ENCODE peak calls at places on chromosomes 2 and 18, in eight cellular contexts. F, E, W, N, J, T, Y and D are unnamed samples. For H3K4me1, the result is how much of the 10 kb centered on the place peaks cover.

GRCh38 chr2:45743531-45744391 is 92.3 kb downstream of the PRKCE start:
- DNase-seq in F (peak), E (peak), W (no peak), N (no peak), J (no peak), T (peak), Y (no peak), D (peak)

GRCh38 chr2:28352104-28352503 is 40.6 kb upstream of the FOSL2 start:
- DNase-seq in F (no peak), E (no peak), W (no peak), N (peak), J (peak), T (no peak), Y (no peak), D (no peak)

GRCh38 chr2:43157506-43158232 is 68.7 kb downstream of the ZFP36L2 start:
- DNase-seq in F (no peak), E (no peak), W (no peak), N (no peak), J (peak), T (no peak), Y (no peak), D (no peak)

GRCh38 chr2:177538323-177538722 is 145.8 kb downstream of the AGPS start:
- DNase-seq in F (no peak), E (no peak), W (no peak), N (no peak), J (no peak), T (no peak), Y (no peak), D (no peak)

GRCh38 chr18:10168477-10168876 is 254.7 kb downstream of the VAPA start:
- DNase-seq in F (no peak), E (no peak), W (no peak), N (no peak), J (no peak), T (no peak), Y (no peak), D (no peak)

GRCh38 chr2:239470151-239470900 is 69.5 kb upstream of the HDAC4 start:
- DNase-seq in F (no peak), E (no peak), W (no peak), N (peak), J (no peak), T (no peak), Y (peak), D (no peak)

GRCh38 chr2:54763636-54764291 is 40.3 kb downstream of the EML6 start:
- DNase-seq in F (no peak), E (no peak), W (peak), N (no peak), J (no peak), T (no peak), Y (no peak), D (no peak)

GRCh38 chr2:29405707-29406106 is 290.5 kb downstream of the CLIP4 start:
- DNase-seq in F (no peak), E (no peak), W (no peak), N (no peak), J (no peak), T (no peak), Y (no peak), D (no peak)

GRCh38 chr2:71223767-71224333 is 3.1 kb downstream of the PAIP2B start:
- DNase-seq in F (peak), E (peak), W (peak), N (no peak), J (no peak), T (peak), Y (peak), D (peak)

GRCh38 chr2:7725132-7725849 is 808.1 kb downstream of the RNF144A start:
- DNase-seq in F (no peak), E (no peak), W (no peak), N (no peak), J (no peak), T (peak), Y (peak), D (no peak)

GRCh38 chr2:13289310-13289709 is 572.6 kb downstream of the TRIB2 start:
- DNase-seq in F (no peak), E (no peak), W (no peak), N (no peak), J (no peak), T (no peak), Y (no peak), D (no peak)

GRCh38 chr2:230916218-230916617 is 8.8 kb downstream of the GPR55 start:
- DNase-seq in F (no peak), E (no peak), W (no peak), N (no peak), J (no peak), T (no peak), Y (peak), D (no peak)

GRCh38 chr2:45771251-45771650 is 119.8 kb downstream of the PRKCE start:
- DNase-seq in F (peak), E (peak), W (peak), N (no peak), J (peak), T (peak), Y (peak), D (no peak)

GRCh38 chr2:117776888-117777287 is 37.6 kb upstream of the DDX18 start:
- DNase-seq in F (no peak), E (no peak), W (no peak), N (no peak), J (no peak), T (no peak), Y (no peak), D (no peak)

GRCh38 chr2:85750509-85751299 is 3.1 kb upstream of the ATOH8 start:
- DNase-seq in F (peak), E (peak), W (peak), N (peak), J (peak), T (peak), Y (peak), D (no peak)

GRCh38 chr2:210715560-210715959 is 159.2 kb downstream of the CPS1 start:
- DNase-seq in F (no peak), E (no peak), W (no peak), N (no peak), J (no peak), T (no peak), Y (no peak), D (no peak)

GRCh38 chr18:62281684-62282083 is 43.4 kb upstream of the TNFRSF11A start:
- DNase-seq in F (no peak), E (no peak), W (no peak), N (no peak), J (no peak), T (peak), Y (no peak), D (no peak)

GRCh38 chr2:171069286-171069956 is 91.3 kb downstream of the TLK1 start:
- DNase-seq in F (no peak), E (no peak), W (no peak), N (no peak), J (no peak), T (no peak), Y (no peak), D (no peak)

GRCh38 chr2:171066110-171066509 is 94.6 kb downstream of the TLK1 start:
- DNase-seq in F (no peak), E (no peak), W (no peak), N (no peak), J (no peak), T (no peak), Y (no peak), D (no peak)
- H3K27ac ChIP-seq in F (no peak), E (no peak), W (no peak), N (no peak), J (no peak), T (no peak), Y (no peak), D (no peak)

DNA sequence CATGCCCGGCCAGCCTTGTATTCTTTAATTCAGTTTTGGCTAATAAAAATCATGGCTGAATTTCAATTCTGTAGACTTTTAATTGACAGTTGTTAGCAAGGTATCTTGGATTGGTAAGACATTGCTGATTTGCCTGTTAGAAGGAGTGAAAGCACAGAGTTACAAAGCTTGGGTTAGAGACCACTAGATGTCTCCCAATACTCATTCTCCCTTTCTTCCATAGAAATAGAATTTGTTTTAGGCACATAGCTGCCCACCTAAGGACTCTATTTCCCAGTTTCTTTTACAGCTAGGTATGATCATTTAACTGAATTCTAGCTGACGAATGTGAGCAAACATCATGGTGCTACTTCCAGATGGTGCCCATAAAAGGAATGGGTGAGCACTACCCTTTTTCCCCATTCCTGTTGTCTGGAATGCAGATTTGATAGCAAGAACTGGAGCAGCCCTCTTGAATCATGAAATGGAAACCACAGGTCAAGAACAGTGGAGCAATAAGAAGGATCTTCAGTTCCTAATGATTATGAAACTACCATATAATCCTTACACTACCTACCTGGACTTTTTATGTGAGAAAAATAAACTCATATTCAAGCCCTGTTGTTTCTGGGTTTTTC is 17.5 kb downstream of the PECR start:
- DNase-seq in F (no peak), E (no peak), W (peak), N (no peak), J (no peak), T (peak), Y (no peak), D (no peak)
- TF ChIP-seq CTCF in F (no peak), E (no peak), W (peak), N (no peak), J (peak), T (peak), Y (no peak), D (no peak)

GRCh38 chr2:101741775-101742520 is 44.4 kb downstream of the MAP4K4 start:
- DNase-seq in F (no peak), E (no peak), W (peak), N (no peak), J (no peak), T (no peak), Y (no peak), D (no peak)

GRCh38 chr2:101745711-101746694 is 48.5 kb downstream of the MAP4K4 start:
- DNase-seq in F (no peak), E (no peak), W (no peak), N (no peak), J (no peak), T (peak), Y (no peak), D (no peak)

GRCh38 chr2:101743288-101743687 is 45.8 kb downstream of the MAP4K4 start:
- DNase-seq in F (no peak), E (no peak), W (no peak), N (no peak), J (no peak), T (no peak), Y (no peak), D (no peak)

GRCh38 chr2:101748000-101748399 is 50.5 kb downstream of the MAP4K4 start:
- DNase-seq in F (no peak), E (no peak), W (no peak), N (no peak), J (no peak), T (no peak), Y (no peak), D (no peak)

GRCh38 chr2:101744832-101745231 is 47.3 kb downstream of the MAP4K4 start:
- DNase-seq in F (no peak), E (no peak), W (no peak), N (no peak), J (no peak), T (no peak), Y (no peak), D (no peak)
- H3K4me1 ChIP-seq in F (under half), E (under half), W (half or more), N (half or more), J (half or more), T (under half), Y (under half), D (half or more)

GRCh38 chr2:188983427-188984101 is 9.4 kb downstream of the COL3A1 start:
- DNase-seq in F (no peak), E (no peak), W (peak), N (no peak), J (no peak), T (peak), Y (no peak), D (no peak)
- H3K27ac ChIP-seq in F (peak), E (no peak), W (no peak), N (peak), J (no peak), T (peak), Y (no peak), D (peak)

DNA sequence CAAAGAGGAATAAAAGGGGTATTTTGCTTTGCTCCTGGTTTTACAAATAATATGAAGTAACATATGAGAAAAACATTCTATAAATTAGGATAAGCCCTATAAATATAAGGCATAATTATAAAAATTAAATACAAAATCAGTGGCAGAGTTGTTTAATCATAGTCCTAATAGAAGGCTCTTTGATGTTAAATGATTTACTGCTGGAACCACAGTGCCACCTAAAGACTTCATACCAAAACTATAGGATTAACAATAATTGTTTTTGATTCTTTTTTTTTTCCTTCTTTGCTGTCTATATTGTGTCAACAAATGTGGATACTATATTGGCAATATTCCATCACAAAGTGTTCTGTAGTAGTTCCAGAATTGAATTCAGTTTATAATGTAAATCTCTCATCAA is 837.7 kb upstream of the SLC39A10 start:
- DNase-seq in F (no peak), E (no peak), W (peak), N (no peak), J (no peak), T (no peak), Y (no peak), D (no peak)
- TF ChIP-seq CTCF in F (no peak), E (no peak), W (no peak), N (no peak), J (no peak), T (no peak), Y (no peak), D (no peak)

DNA sequence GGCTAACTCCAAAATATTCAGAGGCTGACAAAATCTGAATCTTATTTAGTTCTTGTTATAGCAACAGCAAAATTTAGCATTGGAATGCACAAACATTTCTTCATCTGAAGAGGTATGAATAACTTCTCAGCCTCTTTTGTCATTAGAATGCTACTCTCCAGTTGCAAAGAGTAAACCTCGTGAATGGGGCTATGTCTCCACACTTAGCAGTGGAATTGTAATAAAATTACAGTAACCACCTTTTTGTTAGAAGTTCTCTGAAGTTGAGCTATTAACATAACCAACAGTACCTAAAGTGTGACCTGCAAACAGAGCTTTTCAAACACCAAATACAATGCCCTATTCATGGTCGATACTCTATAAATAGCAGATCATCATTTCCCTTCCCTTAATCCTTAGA is 50.2 kb upstream of the GALNT3 start:
- DNase-seq in F (no peak), E (no peak), W (peak), N (no peak), J (no peak), T (no peak), Y (no peak), D (no peak)
- H3K4me1 ChIP-seq in F (under half), E (under half), W (under half), N (under half), J (under half), T (under half), Y (under half), D (under half)

GRCh38 chr2:16656784-16657391 is 8.7 kb downstream of the CYRIA start:
- DNase-seq in F (peak), E (no peak), W (no peak), N (peak), J (no peak), T (no peak), Y (peak), D (peak)
- H3K27ac ChIP-seq in F (peak), E (peak), W (no peak), N (no peak), J (peak), T (no peak), Y (peak), D (peak)

GRCh38 chr2:46847185-46847710 is 68.4 kb downstream of the MCFD2 start:
- DNase-seq in F (peak), E (peak), W (no peak), N (peak), J (peak), T (peak), Y (peak), D (peak)
- TF ChIP-seq CTCF in F (no peak), E (no peak), W (no peak), N (no peak), J (no peak), T (no peak), Y (no peak), D (no peak)

DNA sequence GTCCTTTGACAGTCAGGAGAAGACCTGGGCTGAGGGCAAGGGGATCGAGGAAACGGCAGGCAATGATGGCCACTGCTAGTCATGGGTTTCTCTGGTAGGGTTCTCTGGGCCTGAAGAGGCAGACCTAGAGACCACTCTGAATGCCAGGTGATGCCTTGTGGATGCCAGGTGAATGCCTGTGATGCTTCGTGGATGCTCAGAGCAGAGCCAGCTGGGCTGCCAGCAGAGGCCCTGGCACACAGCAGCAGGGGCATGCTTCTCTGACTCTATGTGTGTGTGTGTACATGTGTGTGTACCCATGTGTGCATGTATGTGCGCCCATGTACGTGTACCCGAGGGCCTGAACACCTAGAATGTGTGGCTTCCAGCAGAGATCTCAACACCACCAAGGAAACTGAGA is 172.0 kb downstream of the TNS1 start:
- DNase-seq in F (no peak), E (no peak), W (no peak), N (no peak), J (no peak), T (no peak), Y (no peak), D (no peak)
- H3K4me1 ChIP-seq in F (under half), E (under half), W (under half), N (half or more), J (under half), T (under half), Y (under half), D (half or more)